ENCODE peak calls at places on chromosomes 13 and 19, in six cellular contexts. Q, U, F, S, H and Z are unnamed samples.

GRCh38 chr13:43558942-43559341 is 227.8 kb downstream of the ENOX1 start:
- DNase-seq in Q (no peak), U (no peak), F (no peak), S (no peak), H (no peak), Z (no peak)

GRCh38 chr19:4870025-4870700 is 2.7 kb upstream of the PLIN3 start:
- DNase-seq in Q (peak), U (peak), F (peak), S (peak), H (no peak), Z (peak)

GRCh38 chr19:19213822-19214558 is 2.2 kb downstream of the NCAN start:
- DNase-seq in Q (no peak), U (no peak), F (no peak), S (peak), H (no peak), Z (no peak)

GRCh38 chr13:59867867-59868266 is 295.9 kb downstream of the DIAPH3 start:
- DNase-seq in Q (no peak), U (no peak), F (no peak), S (no peak), H (no peak), Z (no peak)

GRCh38 chr19:6464070-6464873 is at the start of gene CRB3:
- DNase-seq in Q (peak), U (no peak), F (no peak), S (peak), H (no peak), Z (no peak)

GRCh38 chr19:49157445-49158224 is at the start of gene TRPM4:
- DNase-seq in Q (peak), U (peak), F (peak), S (peak), H (peak), Z (peak)

GRCh38 chr19:47343194-47343802 is 5.8 kb upstream of the DHX34 start:
- DNase-seq in Q (no peak), U (no peak), F (no peak), S (no peak), H (no peak), Z (no peak)

GRCh38 chr19:11375143-11375948 is 880 bp downstream of the SWSAP1 start:
- DNase-seq in Q (peak), U (no peak), F (no peak), S (peak), H (no peak), Z (no peak)

GRCh38 chr13:113848020-113848419 is 15.9 kb downstream of the GAS6 start:
- DNase-seq in Q (no peak), U (no peak), F (no peak), S (no peak), H (no peak), Z (no peak)

GRCh38 chr13:112674412-112675383 is 15.1 kb upstream of the ATP11A start:
- DNase-seq in Q (no peak), U (no peak), F (no peak), S (peak), H (no peak), Z (peak)

GRCh38 chr19:16889429-16889882 is 657 bp downstream of the F2RL3 start:
- DNase-seq in Q (no peak), U (no peak), F (no peak), S (peak), H (no peak), Z (peak)

GRCh38 chr19:40754611-40755247 is 3.7 kb downstream of the SNRPA start:
- DNase-seq in Q (no peak), U (no peak), F (peak), S (no peak), H (no peak), Z (peak)

GRCh38 chr19:19588546-19588945 is 29.9 kb downstream of the PBX4 start:
- DNase-seq in Q (no peak), U (no peak), F (peak), S (peak), H (no peak), Z (no peak)

GRCh38 chr19:18915639-18916038 is 3.5 kb downstream of the COPE start:
- DNase-seq in Q (peak), U (peak), F (peak), S (peak), H (no peak), Z (peak)

GRCh38 chr13:82717249-82717648 is 1165.0 kb downstream of the SLITRK1 start:
- DNase-seq in Q (no peak), U (peak), F (peak), S (no peak), H (no peak), Z (peak)

GRCh38 chr13:27401210-27401609 is 23.2 kb upstream of the GTF3A start:
- DNase-seq in Q (no peak), U (no peak), F (no peak), S (no peak), H (no peak), Z (no peak)

GRCh38 chr19:33622809-33623511 is 1.2 kb downstream of the CHST8 start:
- DNase-seq in Q (no peak), U (no peak), F (no peak), S (peak), H (peak), Z (no peak)

GRCh38 chr13:63855457-63856118 is 2439.9 kb upstream of the PCDH20 start:
- DNase-seq in Q (no peak), U (no peak), F (peak), S (no peak), H (no peak), Z (no peak)

GRCh38 chr19:56875717-56876116 is 35.2 kb upstream of the PEG3 start:
- DNase-seq in Q (no peak), U (no peak), F (no peak), S (no peak), H (no peak), Z (no peak)

GRCh38 chr19:45765365-45766292 is 3.4 kb downstream of the SIX5 start:
- DNase-seq in Q (no peak), U (no peak), F (no peak), S (peak), H (no peak), Z (no peak)

GRCh38 chr13:94984974-94985373 is 272.6 kb upstream of the SOX21 start:
- DNase-seq in Q (no peak), U (no peak), F (no peak), S (no peak), H (no peak), Z (no peak)

GRCh38 chr19:45848922-45849321 is 14.0 kb downstream of the SYMPK start:
- DNase-seq in Q (no peak), U (no peak), F (no peak), S (peak), H (no peak), Z (peak)

GRCh38 chr13:20369886-20370361 is 137.8 kb upstream of the GJB6 start:
- DNase-seq in Q (no peak), U (peak), F (no peak), S (no peak), H (no peak), Z (no peak)

GRCh38 chr13:114019367-114019766 is 45.5 kb upstream of the C13orf46 start:
- DNase-seq in Q (no peak), U (no peak), F (no peak), S (no peak), H (no peak), Z (no peak)

GRCh38 chr19:46015961-46016425 is 6.9 kb downstream of the PGLYRP1 start:
- DNase-seq in Q (no peak), U (no peak), F (no peak), S (no peak), H (no peak), Z (no peak)

GRCh38 chr19:50510700-50511068 is 307 bp downstream of the JOSD2 start:
- DNase-seq in Q (no peak), U (no peak), F (no peak), S (no peak), H (no peak), Z (no peak)

GRCh38 chr19:16890461-16891184 is 1.8 kb downstream of the F2RL3 start:
- DNase-seq in Q (no peak), U (no peak), F (no peak), S (no peak), H (no peak), Z (no peak)

GRCh38 chr19:41364546-41365391 is 820 bp upstream of the B9D2 start:
- DNase-seq in Q (no peak), U (no peak), F (peak), S (no peak), H (no peak), Z (no peak)

GRCh38 chr13:78722700-78723099 is 63.7 kb upstream of the OBI1 start:
- DNase-seq in Q (no peak), U (no peak), F (no peak), S (no peak), H (no peak), Z (no peak)

GRCh38 chr19:17103177-17103576 is 27.6 kb downstream of the MYO9B start:
- DNase-seq in Q (peak), U (no peak), F (peak), S (peak), H (no peak), Z (peak)

GRCh38 chr13:49300716-49301589 is 53.2 kb downstream of the CDADC1 start:
- DNase-seq in Q (peak), U (peak), F (peak), S (peak), H (peak), Z (peak)

GRCh38 chr19:47107953-47108746 is 5.4 kb downstream of the ZC3H4 start:
- DNase-seq in Q (no peak), U (peak), F (peak), S (no peak), H (no peak), Z (no peak)

GRCh38 chr13:108155185-108156106 is 59.9 kb downstream of the LIG4 start:
- DNase-seq in Q (peak), U (peak), F (peak), S (no peak), H (peak), Z (peak)
- H3K4me2 ChIP-seq in Q (peak), U (peak), F (no peak), S (peak), H (no peak), Z (no peak)

GRCh38 chr19:1213391-1214286 is 8.1 kb downstream of the STK11 start:
- DNase-seq in Q (no peak), U (peak), F (peak), S (peak), H (no peak), Z (peak)

GRCh38 chr19:1206733-1207301 is 1.2 kb downstream of the STK11 start:
- DNase-seq in Q (no peak), U (no peak), F (no peak), S (peak), H (no peak), Z (no peak)

GRCh38 chr19:1206063-1206732 is 620 bp downstream of the STK11 start:
- DNase-seq in Q (no peak), U (no peak), F (no peak), S (no peak), H (no peak), Z (no peak)

GRCh38 chr19:1211494-1212234 is 6.1 kb downstream of the STK11 start:
- DNase-seq in Q (no peak), U (peak), F (no peak), S (peak), H (no peak), Z (no peak)

DNA sequence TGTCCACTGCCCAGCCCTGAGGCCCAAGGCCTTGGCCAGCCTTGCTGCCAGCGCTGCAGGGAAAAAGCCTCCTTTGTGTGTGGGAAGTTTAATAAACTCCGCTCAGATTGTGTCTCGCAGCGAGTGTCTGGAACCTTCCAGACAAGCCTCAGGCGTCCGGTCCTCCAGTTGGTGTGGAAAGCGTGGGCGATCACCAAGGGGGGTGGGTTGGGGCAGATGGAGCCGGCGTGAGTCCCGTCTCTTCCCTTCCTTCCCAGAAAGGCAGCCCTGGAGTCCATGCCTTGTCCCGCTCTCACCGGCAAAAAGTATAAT is 4.6 kb downstream of the STK11 start:
- DNase-seq in Q (no peak), U (peak), F (no peak), S (peak), H (no peak), Z (no peak)
- H3K4me2 ChIP-seq in Q (no peak), U (no peak), F (no peak), S (no peak), H (no peak), Z (peak)

DNA sequence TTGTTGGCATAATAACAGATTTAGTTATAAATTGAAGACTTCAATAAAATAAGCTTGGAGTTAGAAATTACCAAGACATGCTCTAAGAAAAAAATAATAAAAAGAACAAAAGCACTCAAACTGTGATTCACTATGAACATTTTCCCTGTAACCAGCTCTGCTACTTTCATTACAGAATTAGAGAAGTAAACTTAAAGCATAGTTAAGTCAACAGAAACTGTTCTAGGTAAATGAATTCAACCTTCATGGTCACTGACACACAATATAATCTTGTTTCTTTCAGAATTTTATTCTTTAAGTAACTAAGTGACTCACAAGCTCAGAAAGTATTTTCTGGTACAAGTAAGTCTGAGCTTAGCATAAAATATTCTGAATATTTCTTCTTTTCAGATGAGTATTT is 136.3 kb downstream of the KLF5 start:
- DNase-seq in Q (no peak), U (peak), F (no peak), S (no peak), H (no peak), Z (no peak)
- H3K4me2 ChIP-seq in Q (peak), U (no peak), F (no peak), S (no peak), H (no peak), Z (no peak)

GRCh38 chr13:57611956-57612355 is 19.6 kb upstream of the PCDH17 start:
- DNase-seq in Q (no peak), U (no peak), F (no peak), S (no peak), H (no peak), Z (no peak)

DNA sequence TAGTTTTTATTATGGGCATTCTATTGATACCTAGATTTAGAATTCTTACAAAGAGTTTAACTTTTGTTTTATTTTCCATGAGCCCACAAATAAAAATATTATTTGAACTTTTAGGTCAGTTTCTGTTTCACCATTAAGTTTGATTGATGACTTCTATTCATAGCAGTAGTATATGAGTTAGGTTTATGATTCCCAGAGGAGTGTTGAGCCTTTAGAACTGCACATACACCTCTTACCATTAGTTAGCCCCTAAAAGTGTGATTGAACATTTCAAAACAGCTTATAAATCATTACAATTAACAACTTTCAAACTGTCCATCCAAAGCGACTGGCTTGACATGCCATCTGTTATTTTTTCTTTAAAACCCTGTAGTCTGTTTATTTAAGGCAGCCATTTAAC is 19.0 kb upstream of the PCDH17 start:
- DNase-seq in Q (no peak), U (no peak), F (no peak), S (peak), H (no peak), Z (no peak)
- H3K4me2 ChIP-seq in Q (no peak), U (no peak), F (no peak), S (no peak), H (no peak), Z (no peak)

GRCh38 chr13:102968572-102969228 is 97.5 kb downstream of the SLC10A2 start:
- DNase-seq in Q (no peak), U (no peak), F (no peak), S (no peak), H (no peak), Z (no peak)
- H3K4me2 ChIP-seq in Q (no peak), U (no peak), F (no peak), S (no peak), H (no peak), Z (no peak)

GRCh38 chr13:110407531-110407930 is 100.4 kb downstream of the COL4A2 start:
- DNase-seq in Q (no peak), U (no peak), F (no peak), S (no peak), H (no peak), Z (no peak)
- H3K4me2 ChIP-seq in Q (no peak), U (no peak), F (no peak), S (no peak), H (no peak), Z (no peak)

GRCh38 chr19:35117017-35117570 is 1.5 kb downstream of the FXYD3 start:
- DNase-seq in Q (no peak), U (no peak), F (no peak), S (no peak), H (no peak), Z (no peak)
- H3K4me2 ChIP-seq in Q (peak), U (no peak), F (no peak), S (no peak), H (no peak), Z (no peak)

GRCh38 chr19:43463381-43464088 is 1.9 kb downstream of the LYPD3 start:
- DNase-seq in Q (peak), U (peak), F (peak), S (peak), H (peak), Z (peak)
- H3K4me2 ChIP-seq in Q (peak), U (peak), F (peak), S (peak), H (peak), Z (peak)